ENCODE peak calls at places on chromosomes 7 and 10, in six cellular contexts. Q is ELR, S is OCI-LY7, T is LoVo, V is MV-4-11, C is NCI-H1436. L is an unnamed sample.

GRCh38 chr10:123331438-123331837 is 177.2 kb downstream of the BUB3 start:
- DNase-seq in Q (no peak), V (no peak), C (no peak), T (no peak), S (no peak), L (no peak)

GRCh38 chr7:121519548-121520521 is 123.7 kb upstream of the FAM3C start:
- DNase-seq in V (peak; percentile 76), S (no peak), C (no peak), Q (no peak), T (no peak), L (no peak)

GRCh38 chr10:117768333-117769045 is 225.9 kb downstream of the EMX2 start:
- DNase-seq in Q (no peak), S (no peak), C (no peak), T (no peak), V (no peak), L (no peak)

GRCh38 chr7:103150192-103150591 is 1.3 kb upstream of the NAPEPLD start:
- DNase-seq in T (peak; percentile 75), C (no peak), V (no peak), S (peak; percentile 18), Q (no peak), L (no peak)

GRCh38 chr10:27713906-27714305 is 31.7 kb downstream of the MKX start:
- DNase-seq in Q (peak; percentile 4), S (no peak), C (no peak), T (no peak), V (no peak), L (peak; percentile 12)

GRCh38 chr10:17248964-17249363 is 20.9 kb downstream of the VIM start:
- DNase-seq in C (no peak), T (no peak), V (no peak), Q (no peak), S (no peak), L (no peak)

GRCh38 chr7:151472644-151473380 is 32.9 kb upstream of the CRYGN start:
- DNase-seq in S (no peak), T (no peak), C (no peak), Q (no peak), V (peak; percentile 66), L (no peak)

GRCh38 chr7:39741942-39742623 is 118.7 kb downstream of the RALA start:
- DNase-seq in C (peak; percentile 4), Q (peak; percentile 44), S (no peak), V (peak; percentile 61), T (peak; percentile 48), L (peak; percentile 56)

GRCh38 chr7:68408873-68409272 is 1189.4 kb upstream of the AUTS2 start:
- DNase-seq in C (no peak), T (no peak), Q (no peak), V (no peak), S (no peak), L (no peak)

GRCh38 chr10:61481597-61481996 is 28.4 kb upstream of the TMEM26 start:
- DNase-seq in S (no peak), T (no peak), C (no peak), V (no peak), Q (no peak), L (no peak)

GRCh38 chr10:63699785-63700184 is 178.6 kb downstream of the REEP3 start:
- DNase-seq in C (no peak), Q (peak; percentile 48), S (no peak), V (peak; percentile 32), T (no peak), L (no peak)

GRCh38 chr7:116145245-116145852 is 65.0 kb upstream of the TES start:
- DNase-seq in S (no peak), T (no peak), C (no peak), V (peak; percentile 65), Q (peak; percentile 34), L (no peak)

GRCh38 chr7:47460251-47460989 is 121.5 kb downstream of the TNS3 start:
- DNase-seq in C (no peak), S (no peak), T (peak; percentile 71), Q (no peak), V (no peak), L (no peak)

GRCh38 chr7:97499204-97499603 is 232.7 kb upstream of the TAC1 start:
- DNase-seq in V (peak; percentile 6), C (peak; percentile 27), S (peak; percentile 29), T (peak; percentile 62), Q (peak; percentile 13), L (peak; percentile 45)

GRCh38 chr10:100355069-100355468 is 8.0 kb downstream of the SCD start:
- DNase-seq in S (no peak), V (no peak), Q (no peak), C (no peak), T (no peak), L (no peak)

GRCh38 chr10:79391231-79392019 is 44.2 kb downstream of the PPIF start:
- DNase-seq in C (no peak), Q (no peak), S (no peak), T (no peak), V (no peak), L (no peak)

L was measured in HEK293T.